ENCODE peak calls at places on chromosomes 4 and X, in four cellular contexts. S, B, E and R are unnamed samples. For H3K9me3 and H3K4me1, the result is how much of the 10 kb centered on the place peaks cover.

GRCh38 chr4:179977378-179977777 is 2265.8 kb upstream of the TENM3 start:
- DNase-seq in S (no peak), B (no peak), E (no peak), R (no peak)

GRCh38 chr4:136219592-136220125 is 1312.6 kb downstream of the PCDH18 start:
- DNase-seq in E (no peak), B (no peak), S (no peak), R (no peak)

GRCh38 chrX:110985470-110985869 is 110.5 kb upstream of the PAK3 start:
- DNase-seq in S (no peak), E (no peak), B (no peak), R (no peak)

GRCh38 chr4:116302990-116303735 is 782.2 kb downstream of the TRAM1L1 start:
- DNase-seq in E (no peak), B (no peak), S (no peak), R (no peak)

GRCh38 chrX:37320541-37321203 is 28.5 kb upstream of the PRRG1 start:
- DNase-seq in B (no peak), E (no peak), S (no peak), R (no peak)

GRCh38 chr4:98653006-98653405 is 5.4 kb downstream of the TSPAN5 start:
- DNase-seq in S (peak), B (no peak), E (no peak), R (no peak)

GRCh38 chrX:108735680-108736508 is 469 bp downstream of the IRS4 start:
- DNase-seq in S (peak), B (no peak), E (peak), R (no peak)

GRCh38 chr4:177235026-177235425 is 74.6 kb upstream of the NEIL3 start:
- DNase-seq in B (no peak), E (peak), S (peak), R (no peak)

GRCh38 chr4:85475631-85476233 is 782 bp downstream of the ARHGAP24 start:
- DNase-seq in S (peak), B (no peak), E (peak), R (peak)

GRCh38 chrX:9656277-9656676 is 109.4 kb downstream of the GPR143 start:
- DNase-seq in E (peak), S (no peak), B (no peak), R (peak)

GRCh38 chr4:189374176-189374575 is 566.5 kb upstream of the FRG1 start:
- DNase-seq in S (no peak), B (no peak), E (no peak), R (no peak)

GRCh38 chr4:59805176-59805575 is 1395.0 kb upstream of the ADGRL3 start:
- DNase-seq in B (no peak), E (no peak), S (no peak), R (no peak)

GRCh38 chrX:73400136-73400748 is 46.6 kb upstream of the CDX4 start:
- DNase-seq in B (no peak), E (no peak), S (no peak), R (no peak)

GRCh38 chr4:682490-683172 is 6.3 kb downstream of the SLC49A3 start:
- DNase-seq in E (no peak), S (no peak), B (no peak), R (no peak)

GRCh38 chrX:148878371-148878770 is 378.0 kb downstream of the AFF2 start:
- DNase-seq in B (no peak), E (peak), S (peak), R (no peak)

GRCh38 chr4:913280-913618 is 18.9 kb downstream of the GAK start:
- DNase-seq in S (no peak), B (no peak), E (no peak), R (no peak)

GRCh38 chr4:751676-752075 is 46.0 kb downstream of the PCGF3 start:
- DNase-seq in B (no peak), S (no peak), E (peak), R (no peak)

GRCh38 chr4:108940086-108941033 is 177.5 kb upstream of the ETNPPL start:
- DNase-seq in B (no peak), S (no peak), E (no peak), R (no peak)

GRCh38 chr4:89254847-89255246 is 52.8 kb downstream of the GPRIN3 start:
- DNase-seq in S (peak), E (peak), B (peak), R (no peak)

GRCh38 chr4:146445198-146446150 is 76.3 kb downstream of the SLC10A7 start:
- DNase-seq in E (no peak), B (no peak), S (no peak), R (no peak)

GRCh38 chrX:9205599-9206223 is 171.8 kb upstream of the FAM9B start:
- DNase-seq in B (no peak), E (no peak), S (no peak), R (no peak)

GRCh38 chr4:72473434-72473900 is 95.6 kb downstream of the ADAMTS3 start:
- DNase-seq in E (peak), S (peak), B (no peak), R (no peak)

GRCh38 chr4:2009651-2010233 is 968 bp upstream of the NELFA start:
- DNase-seq in S (peak), B (peak), E (peak), R (peak)

GRCh38 chrX:134749651-134750450 is 91.6 kb upstream of the PLAC1 start:
- DNase-seq in S (peak), E (no peak), B (no peak), R (no peak)

DNA sequence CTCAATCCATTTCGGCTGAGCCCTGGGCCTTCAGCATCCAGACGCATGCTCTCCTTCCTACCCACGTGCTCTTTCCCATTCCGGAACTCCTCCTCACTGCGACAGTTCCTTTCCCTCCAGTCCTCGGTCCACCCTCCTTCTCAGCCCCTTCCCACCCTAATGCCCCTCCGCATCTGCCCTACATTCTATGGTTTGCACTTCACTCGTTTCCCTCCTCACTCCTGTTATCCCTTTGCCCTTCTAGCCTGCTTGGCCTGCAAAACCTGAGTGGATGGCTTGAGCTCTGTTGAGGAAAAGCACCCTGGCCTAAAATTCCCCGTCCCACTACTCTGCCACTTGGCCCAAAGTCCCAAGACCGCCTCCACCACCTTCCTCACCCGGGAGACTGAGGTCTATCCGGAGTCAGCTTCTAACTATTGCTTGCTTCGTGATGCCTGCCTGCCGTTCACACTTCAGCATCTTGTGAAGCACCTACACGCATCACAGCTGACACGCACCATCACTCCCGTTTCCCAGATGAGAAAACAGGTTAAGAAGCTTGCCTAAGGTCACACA is 38.6 kb downstream of the MAP7D3 start:
- DNase-seq in S (no peak), E (no peak), B (no peak), R (no peak)
- H3K9me3 ChIP-seq in S (under half), E (under half), B (under half), R (under half)

GRCh38 chrX:118534716-118535493 is 39.3 kb downstream of the DOCK11 start:
- DNase-seq in B (no peak), E (no peak), S (no peak), R (no peak)

GRCh38 chrX:118541482-118541881 is 45.9 kb downstream of the DOCK11 start:
- DNase-seq in S (no peak), B (no peak), E (no peak), R (no peak)

GRCh38 chrX:118540342-118540741 is 44.7 kb downstream of the DOCK11 start:
- DNase-seq in S (no peak), E (no peak), B (no peak), R (no peak)

GRCh38 chrX:118536204-118536603 is 40.6 kb downstream of the DOCK11 start:
- DNase-seq in B (no peak), S (no peak), E (no peak), R (no peak)

GRCh38 chrX:118536687-118537461 is 41.3 kb downstream of the DOCK11 start:
- DNase-seq in B (peak), S (peak), E (peak), R (no peak)
- H3K4me1 ChIP-seq in B (under half), S (under half), E (under half), R (under half)

DNA sequence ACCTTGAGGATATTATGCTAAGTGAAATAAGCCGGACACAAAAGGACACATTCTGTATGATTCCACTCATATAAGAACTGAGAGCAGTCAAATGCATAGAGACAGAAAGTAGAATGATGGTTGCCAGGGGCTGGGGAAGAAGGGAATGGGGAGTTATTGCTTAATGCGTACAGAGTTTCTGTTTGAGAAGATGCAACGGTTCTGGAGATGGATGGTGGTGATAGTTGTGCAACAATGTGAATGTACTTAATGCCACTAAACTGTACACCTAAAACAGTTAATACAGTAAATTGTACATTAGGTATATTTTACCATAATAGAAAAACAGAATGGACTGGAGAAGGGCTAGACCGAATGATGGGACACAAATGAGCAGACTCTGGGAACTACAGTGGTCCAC is 15.8 kb downstream of the MAOB start:
- DNase-seq in S (no peak), B (no peak), E (no peak), R (no peak)
- H3K4me3 ChIP-seq in S (no peak), B (no peak), E (no peak), R (no peak)

GRCh38 chr4:172740434-172740833 is 428.2 kb upstream of the GALNT7 start:
- DNase-seq in S (no peak), B (no peak), E (no peak), R (no peak)

GRCh38 chr4:172734555-172734954 is 434.1 kb upstream of the GALNT7 start:
- DNase-seq in B (no peak), E (no peak), S (no peak), R (no peak)

DNA sequence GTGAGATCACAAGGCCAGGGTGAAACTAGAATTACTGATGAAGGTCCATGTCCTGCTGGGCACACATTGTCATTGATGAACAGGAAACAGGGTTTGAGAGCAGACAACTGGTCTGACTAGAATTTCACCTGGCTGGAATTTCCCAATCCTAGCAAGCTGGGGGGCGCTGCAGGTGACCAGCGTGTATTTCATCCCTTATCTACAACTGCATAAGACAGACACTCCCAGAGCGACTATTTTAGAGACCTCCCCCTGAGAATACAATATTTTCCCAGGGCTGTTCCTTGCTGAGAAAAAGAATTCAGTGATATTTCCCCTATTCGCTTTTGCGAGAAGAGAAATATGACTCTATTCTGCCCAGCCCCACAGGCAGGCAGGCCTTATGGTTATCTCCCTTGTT is 432.6 kb upstream of the GALNT7 start:
- DNase-seq in B (peak), S (no peak), E (no peak), R (no peak)
- H3K9me3 ChIP-seq in B (under half), S (under half), E (half or more), R (under half)

GRCh38 chrX:46318551-46318950 is 226.7 kb downstream of the ZNF674 start:
- DNase-seq in B (no peak), E (no peak), S (no peak), R (no peak)
- H3K4me1 ChIP-seq in B (under half), E (under half), S (under half), R (under half)

GRCh38 chr4:107800686-107801085 is 24.0 kb upstream of the SGMS2 start:
- DNase-seq in S (no peak), E (no peak), B (no peak), R (no peak)

GRCh38 chr4:107799634-107800033 is 25.1 kb upstream of the SGMS2 start:
- DNase-seq in E (no peak), S (no peak), B (no peak), R (no peak)

GRCh38 chr4:107801766-107802211 is 22.9 kb upstream of the SGMS2 start:
- DNase-seq in S (no peak), E (peak), B (no peak), R (no peak)

DNA sequence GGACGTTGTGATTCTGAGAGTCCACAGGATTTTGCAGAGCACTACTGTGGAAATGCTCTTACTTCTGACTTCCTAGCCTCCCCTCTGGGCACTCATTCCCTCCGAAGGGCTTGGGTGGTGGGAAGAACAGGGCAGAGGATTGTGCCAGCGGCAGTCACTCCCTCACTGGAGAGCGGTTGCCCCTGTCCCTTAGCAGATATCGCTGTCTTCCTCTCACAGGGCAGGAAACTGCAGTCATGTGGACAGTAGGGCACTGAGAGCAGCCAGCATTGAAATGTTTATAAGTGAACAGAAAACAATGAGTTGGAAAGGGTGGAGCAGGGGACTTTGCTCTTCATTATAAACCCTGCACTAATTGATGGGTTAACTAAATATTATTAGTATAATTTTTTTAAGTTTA is 24.7 kb upstream of the SGMS2 start:
- DNase-seq in B (no peak), S (no peak), E (no peak), R (no peak)
- H3K4me3 ChIP-seq in B (no peak), S (no peak), E (no peak), R (peak)